ENCODE peak calls at places on chromosome 14, in eight cellular contexts. One of them, this sample, is unnamed.

GRCh38 chr14:100783630-100784321 is 42.1 kb upstream of the MEG3 start:
- DNase-seq in body of pancreas: no peak
- DNase-seq in GM03348: no peak
- DNase-seq in NCI-H2227 treated with DMSO at 0.1 percent for 48 hours: no peak
- DNase-seq in activated CD4-positive, alpha-beta T cell treated with anti-CD3 and anti-CD28 coated beads for 4 hours: no peak
- DNase-seq in GM04503: no peak
- DNase-seq in M059J: no peak
- DNase-seq in H4: no peak
- DNase-seq in this sample: no peak

GRCh38 chr14:34655959-34656358 is 26.0 kb upstream of the SNX6 start:
- DNase-seq in body of pancreas: no peak
- DNase-seq in GM03348: no peak
- DNase-seq in NCI-H2227 treated with DMSO at 0.1 percent for 48 hours: no peak
- DNase-seq in activated CD4-positive, alpha-beta T cell treated with anti-CD3 and anti-CD28 coated beads for 4 hours: no peak
- DNase-seq in GM04503: no peak
- DNase-seq in M059J: no peak
- DNase-seq in H4: no peak
- DNase-seq in this sample: no peak

GRCh38 chr14:69582207-69582606 is 7.5 kb upstream of the CCDC177 start:
- DNase-seq in body of pancreas: no peak
- DNase-seq in GM03348: peak
- DNase-seq in NCI-H2227 treated with DMSO at 0.1 percent for 48 hours: no peak
- DNase-seq in activated CD4-positive, alpha-beta T cell treated with anti-CD3 and anti-CD28 coated beads for 4 hours: no peak
- DNase-seq in GM04503: no peak
- DNase-seq in M059J: peak
- DNase-seq in H4: no peak
- DNase-seq in this sample: no peak

GRCh38 chr14:98952595-98953325 is 319.2 kb downstream of the BCL11B start:
- DNase-seq in body of pancreas: no peak
- DNase-seq in GM03348: peak
- DNase-seq in NCI-H2227 treated with DMSO at 0.1 percent for 48 hours: no peak
- DNase-seq in activated CD4-positive, alpha-beta T cell treated with anti-CD3 and anti-CD28 coated beads for 4 hours: no peak
- DNase-seq in GM04503: peak
- DNase-seq in M059J: peak
- DNase-seq in H4: peak
- DNase-seq in this sample: no peak

GRCh38 chr14:101120636-101121398 is 217.3 kb upstream of the RTL1 start:
- DNase-seq in body of pancreas: no peak
- DNase-seq in GM03348: no peak
- DNase-seq in NCI-H2227 treated with DMSO at 0.1 percent for 48 hours: no peak
- DNase-seq in activated CD4-positive, alpha-beta T cell treated with anti-CD3 and anti-CD28 coated beads for 4 hours: no peak
- DNase-seq in GM04503: no peak
- DNase-seq in M059J: no peak
- DNase-seq in H4: no peak
- DNase-seq in this sample: no peak

GRCh38 chr14:23539209-23539866 is 12.2 kb downstream of the ZFHX2 start:
- DNase-seq in body of pancreas: peak
- DNase-seq in GM03348: peak
- DNase-seq in NCI-H2227 treated with DMSO at 0.1 percent for 48 hours: peak
- DNase-seq in activated CD4-positive, alpha-beta T cell treated with anti-CD3 and anti-CD28 coated beads for 4 hours: no peak
- DNase-seq in GM04503: no peak
- DNase-seq in M059J: peak
- DNase-seq in H4: peak
- DNase-seq in this sample: peak

GRCh38 chr14:105139212-105139825 is 29.3 kb downstream of the JAG2 start:
- DNase-seq in body of pancreas: no peak
- DNase-seq in GM03348: no peak
- DNase-seq in NCI-H2227 treated with DMSO at 0.1 percent for 48 hours: no peak
- DNase-seq in activated CD4-positive, alpha-beta T cell treated with anti-CD3 and anti-CD28 coated beads for 4 hours: no peak
- DNase-seq in GM04503: no peak
- DNase-seq in M059J: no peak
- DNase-seq in H4: no peak
- DNase-seq in this sample: no peak

GRCh38 chr14:78519863-78520262 is 349.7 kb downstream of the NRXN3 start:
- DNase-seq in body of pancreas: peak
- DNase-seq in GM03348: peak
- DNase-seq in NCI-H2227 treated with DMSO at 0.1 percent for 48 hours: no peak
- DNase-seq in activated CD4-positive, alpha-beta T cell treated with anti-CD3 and anti-CD28 coated beads for 4 hours: no peak
- DNase-seq in GM04503: no peak
- DNase-seq in M059J: peak
- DNase-seq in H4: no peak
- DNase-seq in this sample: peak

GRCh38 chr14:91911474-91912032 is 35.9 kb downstream of the FBLN5 start:
- DNase-seq in body of pancreas: peak
- DNase-seq in GM03348: peak
- DNase-seq in NCI-H2227 treated with DMSO at 0.1 percent for 48 hours: no peak
- DNase-seq in activated CD4-positive, alpha-beta T cell treated with anti-CD3 and anti-CD28 coated beads for 4 hours: peak
- DNase-seq in GM04503: no peak
- DNase-seq in M059J: peak
- DNase-seq in H4: peak
- DNase-seq in this sample: peak

GRCh38 chr14:42174357-42174756 is 567.7 kb downstream of the LRFN5 start:
- DNase-seq in body of pancreas: no peak
- DNase-seq in GM03348: no peak
- DNase-seq in NCI-H2227 treated with DMSO at 0.1 percent for 48 hours: no peak
- DNase-seq in activated CD4-positive, alpha-beta T cell treated with anti-CD3 and anti-CD28 coated beads for 4 hours: no peak
- DNase-seq in GM04503: no peak
- DNase-seq in M059J: no peak
- DNase-seq in H4: no peak
- DNase-seq in this sample: no peak

GRCh38 chr14:37668646-37669045 is 73.2 kb downstream of the TTC6 start:
- DNase-seq in body of pancreas: no peak
- DNase-seq in GM03348: no peak
- DNase-seq in NCI-H2227 treated with DMSO at 0.1 percent for 48 hours: no peak
- DNase-seq in activated CD4-positive, alpha-beta T cell treated with anti-CD3 and anti-CD28 coated beads for 4 hours: no peak
- DNase-seq in GM04503: no peak
- DNase-seq in M059J: peak
- DNase-seq in H4: no peak
- DNase-seq in this sample: no peak